ENCODE peak calls at places on chromosomes 6 and 20, in seven cellular contexts. V is psoas muscle, H is cardiac muscle cell, X is body of pancreas, K is hepatocyte, P is ovary, E is heart right ventricle. S is an unnamed sample.
A peak's percentile ranks its signal among the peaks of the same experiment; 100 is the strongest.

GRCh38 chr20:4549711-4550259 is 171.9 kb upstream of the PRND start:
- DNase-seq in V (no peak), H (no peak), X (no peak), K (no peak), P (no peak), E (no peak), S (no peak)

GRCh38 chr6:71681234-71681867 is 205.0 kb upstream of the RIMS1 start:
- DNase-seq in V (no peak), H (no peak), X (no peak), K (no peak), P (no peak), E (no peak), S (peak; percentile 53)

GRCh38 chr6:141026504-141026903 is 1106.2 kb upstream of the GJE1 start:
- DNase-seq in V (no peak), H (no peak), X (peak; percentile 60), K (peak; percentile 44), P (no peak), E (no peak), S (peak; percentile 59)

GRCh38 chr6:107698146-107698545 is 126.0 kb downstream of the SCML4 start:
- DNase-seq in V (no peak), H (no peak), X (no peak), K (no peak), P (no peak), E (no peak), S (no peak)

GRCh38 chr6:37556884-37557644 is 57.4 kb upstream of the CCDC167 start:
- DNase-seq in V (no peak), H (no peak), X (no peak), K (no peak), P (no peak), E (no peak), S (no peak)

GRCh38 chr6:146913842-146914562 is 290.2 kb upstream of the STXBP5 start:
- DNase-seq in V (peak; percentile 67), H (peak; percentile 61), X (peak; percentile 68), K (peak; percentile 91), P (peak; percentile 71), E (peak; percentile 51), S (peak; percentile 48)

GRCh38 chr20:18032977-18033892 is 24.5 kb downstream of the OVOL2 start:
- DNase-seq in V (no peak), H (no peak), X (no peak), K (peak; percentile 71), P (no peak), E (no peak), S (peak; percentile 96)

GRCh38 chr20:15799871-15800270 is 773.4 kb downstream of the KIF16B start:
- DNase-seq in V (no peak), H (no peak), X (no peak), K (no peak), P (no peak), E (no peak), S (no peak)

GRCh38 chr20:45905505-45906079 is 6.4 kb downstream of the PLTP start:
- DNase-seq in V (no peak), H (no peak), X (no peak), K (no peak), P (no peak), E (no peak), S (no peak)

GRCh38 chr20:62739067-62739466 is 30.4 kb downstream of the NTSR1 start:
- DNase-seq in V (peak; percentile 43), H (no peak), X (no peak), K (no peak), P (no peak), E (no peak), S (no peak)

GRCh38 chr6:81981812-81982211 is 229.3 kb upstream of the TENT5A start:
- DNase-seq in V (no peak), H (no peak), X (no peak), K (no peak), P (no peak), E (no peak), S (no peak)

GRCh38 chr20:16518068-16518783 is 55.0 kb downstream of the KIF16B start:
- DNase-seq in V (no peak), H (peak; percentile 57), X (peak; percentile 53), K (peak; percentile 60), P (no peak), E (peak; percentile 36), S (peak; percentile 56)

GRCh38 chr6:107418118-107418517 is 41.2 kb downstream of the PDSS2 start:
- DNase-seq in V (no peak), H (no peak), X (no peak), K (no peak), P (no peak), E (no peak), S (peak; percentile 5)

GRCh38 chr20:17511401-17511800 is 19.8 kb downstream of the BFSP1 start:
- DNase-seq in V (no peak), H (no peak), X (no peak), K (no peak), P (no peak), E (no peak), S (no peak)

GRCh38 chr6:152161501-152161900 is 354.0 kb downstream of the ESR1 start:
- DNase-seq in V (no peak), H (no peak), X (no peak), K (no peak), P (no peak), E (no peak), S (no peak)

GRCh38 chr6:44980841-44981240 is 347.3 kb upstream of the RUNX2 start:
- DNase-seq in V (no peak), H (no peak), X (no peak), K (no peak), P (no peak), E (no peak), S (no peak)

GRCh38 chr20:53580376-53581111 is 13.1 kb downstream of the ZNF217 start:
- DNase-seq in V (no peak), H (no peak), X (no peak), K (no peak), P (no peak), E (no peak), S (peak; percentile 19)

GRCh38 chr20:6007094-6007528 is 46.7 kb downstream of the LRRN4 start:
- DNase-seq in V (no peak), H (no peak), X (no peak), K (no peak), P (no peak), E (no peak), S (no peak)

GRCh38 chr20:31678389-31679356 is 41.0 kb downstream of the COX4I2 start:
- DNase-seq in V (no peak), H (peak; percentile 66), X (no peak), K (peak; percentile 32), P (peak; percentile 34), E (no peak), S (peak; percentile 98)

GRCh38 chr6:168377481-168377850 is 57.9 kb upstream of the DACT2 start:
- DNase-seq in V (peak; percentile 85), H (no peak), X (peak; percentile 36), K (no peak), P (peak; percentile 73), E (peak; percentile 77), S (no peak)

GRCh38 chr20:63083831-63084562 is 77.2 kb upstream of the BHLHE23 start:
- DNase-seq in V (peak; percentile 39), H (no peak), X (no peak), K (no peak), P (no peak), E (no peak), S (no peak)

DNA sequence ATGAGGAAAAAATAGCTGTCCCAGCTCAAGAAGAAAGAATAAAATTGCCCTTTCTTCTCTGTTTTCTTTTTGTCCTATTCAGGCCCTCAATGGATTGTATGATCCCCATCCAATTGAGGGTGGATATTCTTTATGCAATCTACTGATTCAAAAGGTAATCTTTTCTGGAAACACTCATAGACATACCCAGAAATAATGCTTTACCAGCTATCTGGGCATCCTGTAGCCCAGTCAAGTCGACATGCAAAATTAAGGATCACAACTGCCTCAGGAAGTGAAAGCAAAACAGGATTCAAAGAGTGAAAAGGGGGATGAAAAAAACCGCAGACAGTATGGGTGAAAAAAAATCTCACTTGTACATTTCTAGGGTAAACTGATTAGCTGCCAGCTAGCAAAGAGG is 410.1 kb downstream of the TBC1D32 start:
- DNase-seq in V (no peak), H (no peak), X (no peak), K (no peak), P (no peak), E (no peak), S (no peak)
- TF ChIP-seq CTCF in V (no peak), H (no peak), X (no peak), K (no peak), P (no peak), E (no peak), S (no peak)

GRCh38 chr20:58075980-58076749 is 152.3 kb downstream of the ANKRD60 start:
- DNase-seq in V (no peak), H (no peak), X (no peak), K (no peak), P (no peak), E (no peak), S (peak; percentile 29)

GRCh38 chr20:58075565-58075964 is 152.9 kb downstream of the ANKRD60 start:
- DNase-seq in V (no peak), H (no peak), X (no peak), K (no peak), P (no peak), E (no peak), S (no peak)

GRCh38 chr20:58078741-58079522 is 149.5 kb downstream of the ANKRD60 start:
- DNase-seq in V (no peak), H (no peak), X (no peak), K (no peak), P (no peak), E (peak; percentile 34), S (peak; percentile 30)

GRCh38 chr20:58073945-58074920 is 154.2 kb downstream of the ANKRD60 start:
- DNase-seq in V (no peak), H (no peak), X (peak; percentile 30), K (no peak), P (no peak), E (no peak), S (peak; percentile 34)

GRCh38 chr20:58077282-58077681 is 151.2 kb downstream of the ANKRD60 start:
- DNase-seq in V (no peak), H (no peak), X (no peak), K (no peak), P (no peak), E (no peak), S (peak; percentile 25)
- H3K4me1 ChIP-seq in V (no peaks in the 10 kb centered on the region), H (no peaks in the 10 kb centered on the region), X (peaks cover 8% of the 10 kb centered on the region), K (no peaks in the 10 kb centered on the region), P (peaks cover 13% of the 10 kb centered on the region), E (peaks cover 25% of the 10 kb centered on the region), S (no peaks in the 10 kb centered on the region)

GRCh38 chr6:1634081-1634480 is 24.4 kb downstream of the FOXC1 start:
- DNase-seq in V (no peak), H (no peak), X (no peak), K (no peak), P (no peak), E (no peak), S (peak; percentile 25)
- TF ChIP-seq CTCF in V (no peak), H (no peak), X (no peak), K (no peak), P (no peak), E (no peak), S (no peak)

DNA sequence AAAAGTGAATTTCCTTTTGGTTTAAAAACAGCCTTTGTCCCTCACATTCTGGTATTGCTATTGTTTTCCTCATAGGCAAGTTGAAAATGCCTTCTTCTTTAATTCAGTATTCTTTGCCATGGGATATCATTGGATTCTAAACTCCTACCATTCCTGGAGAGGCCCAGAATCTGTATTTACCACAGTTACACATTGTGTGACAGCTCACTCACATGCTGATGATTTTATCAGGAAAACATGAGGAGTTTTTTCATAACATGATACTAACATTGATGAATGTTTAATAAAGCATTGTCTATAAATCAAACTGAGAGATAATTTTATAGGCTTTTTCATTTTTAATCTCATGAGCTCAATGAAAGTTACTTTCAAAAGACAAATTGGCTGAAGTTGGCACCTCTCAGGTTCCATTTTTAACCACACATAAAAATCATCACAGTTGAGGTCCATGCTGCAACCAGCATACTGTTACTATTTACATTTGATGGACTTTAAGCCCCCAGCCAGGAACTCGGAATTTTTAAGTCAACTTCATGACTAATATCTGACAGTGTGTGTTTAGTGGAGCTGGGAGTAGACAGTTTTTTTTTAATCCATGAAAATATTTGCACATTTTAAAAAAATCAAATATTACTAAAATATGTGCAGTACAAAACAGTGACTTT is 82.8 kb downstream of the FAM83B start:
- DNase-seq in V (no peak), H (no peak), X (no peak), K (peak; percentile 23), P (no peak), E (no peak), S (no peak)
- H3K4me1 ChIP-seq in V (no peaks in the 10 kb centered on the region), H (no peaks in the 10 kb centered on the region), X (no peaks in the 10 kb centered on the region), K (peaks cover 6% of the 10 kb centered on the region), P (no peaks in the 10 kb centered on the region), E (no peaks in the 10 kb centered on the region), S (peaks cover 6% of the 10 kb centered on the region)

S was measured in Caco-2.